ENCODE peak calls at places on chromosomes 12 and 14, in five cellular contexts. G is activated CD4-positive, CD25-positive, alpha-beta regulatory T cell; M is iPS-NIHi11; W is EL; V is RKO. C is an unnamed sample.

GRCh38 chr12:12561305-12562015 is 1.2 kb downstream of the DUSP16 start:
- DNase-seq in G (peak), M (peak), W (peak), V (peak), C (no peak)

GRCh38 chr12:112798019-112798760 is 6.6 kb downstream of the RPH3A start:
- DNase-seq in G (no peak), M (no peak), W (no peak), V (no peak), C (no peak)

GRCh38 chr14:68658029-68658509 is 134.8 kb downstream of the ZFP36L1 start:
- DNase-seq in G (no peak), M (no peak), W (no peak), V (no peak), C (no peak)

GRCh38 chr14:77187649-77188012 is 6.0 kb downstream of the TMEM63C start:
- DNase-seq in G (no peak), M (no peak), W (no peak), V (no peak), C (no peak)

GRCh38 chr12:132550830-132551229 is 59.6 kb downstream of the LRCOL1 start:
- DNase-seq in G (no peak), M (no peak), W (no peak), V (no peak), C (no peak)

GRCh38 chr14:58713677-58714076 is 75.9 kb downstream of the DACT1 start:
- DNase-seq in G (no peak), M (no peak), W (no peak), V (no peak), C (no peak)

GRCh38 chr12:14216405-14217294 is 148.8 kb upstream of the ATF7IP start:
- DNase-seq in G (no peak), M (no peak), W (peak), V (peak), C (peak)

GRCh38 chr12:14272954-14273910 is 92.2 kb upstream of the ATF7IP start:
- DNase-seq in G (no peak), M (no peak), W (no peak), V (no peak), C (no peak)

GRCh38 chr14:103256406-103256805 is 77.6 kb upstream of the EIF5 start:
- DNase-seq in G (no peak), M (no peak), W (no peak), V (no peak), C (no peak)

GRCh38 chr12:31574803-31575573 is 15.9 kb downstream of the DENND5B start:
- DNase-seq in G (no peak), M (no peak), W (peak), V (no peak), C (peak)

C was measured in HT1080.